ENCODE peak calls at places on chromosomes 13 and 19, in eight cellular contexts. One of them, this sample, is unnamed.

GRCh38 chr19:21604351-21604926 is 99.0 kb downstream of the ZNF429 start:
- DNase-seq in A549: no peak
- DNase-seq in psoas muscle: no peak
- DNase-seq in astrocyte of the spinal cord: peak; percentile 31
- DNase-seq in mammary epithelial cell: peak; percentile 33
- DNase-seq in HCT116: no peak
- DNase-seq in epithelial cell of esophagus: peak; percentile 20
- DNase-seq in effector memory CD4-positive, alpha-beta T cell: no peak
- DNase-seq in this sample: no peak

GRCh38 chr19:47663911-47664771 is 49.1 kb upstream of the EHD2 start:
- DNase-seq in A549: peak; percentile 77
- DNase-seq in psoas muscle: peak; percentile 75
- DNase-seq in astrocyte of the spinal cord: peak; percentile 99
- DNase-seq in mammary epithelial cell: peak; percentile 95
- DNase-seq in HCT116: no peak
- DNase-seq in epithelial cell of esophagus: peak; percentile 95
- DNase-seq in effector memory CD4-positive, alpha-beta T cell: no peak
- DNase-seq in this sample: peak; percentile 88

GRCh38 chr19:9757544-9758501 is 10.7 kb downstream of the ZNF846 start:
- DNase-seq in A549: no peak
- DNase-seq in psoas muscle: no peak
- DNase-seq in astrocyte of the spinal cord: peak; percentile 7
- DNase-seq in mammary epithelial cell: no peak
- DNase-seq in HCT116: no peak
- DNase-seq in epithelial cell of esophagus: no peak
- DNase-seq in effector memory CD4-positive, alpha-beta T cell: no peak
- DNase-seq in this sample: no peak

GRCh38 chr13:33992891-33993336 is 175.0 kb downstream of the RFC3 start:
- DNase-seq in A549: no peak
- DNase-seq in psoas muscle: no peak
- DNase-seq in astrocyte of the spinal cord: no peak
- DNase-seq in mammary epithelial cell: no peak
- DNase-seq in HCT116: no peak
- DNase-seq in epithelial cell of esophagus: no peak
- DNase-seq in effector memory CD4-positive, alpha-beta T cell: no peak
- DNase-seq in this sample: no peak

GRCh38 chr19:6712692-6713670 is 7.5 kb downstream of the C3 start:
- DNase-seq in A549: no peak
- DNase-seq in psoas muscle: no peak
- DNase-seq in astrocyte of the spinal cord: no peak
- DNase-seq in mammary epithelial cell: no peak
- DNase-seq in HCT116: no peak
- DNase-seq in epithelial cell of esophagus: no peak
- DNase-seq in effector memory CD4-positive, alpha-beta T cell: no peak
- DNase-seq in this sample: no peak

GRCh38 chr19:52336117-52336811 is at the start of gene ZNF610:
- DNase-seq in A549: no peak
- DNase-seq in psoas muscle: peak; percentile 89
- DNase-seq in astrocyte of the spinal cord: peak; percentile 84
- DNase-seq in mammary epithelial cell: peak; percentile 55
- DNase-seq in HCT116: no peak
- DNase-seq in epithelial cell of esophagus: peak; percentile 74
- DNase-seq in effector memory CD4-positive, alpha-beta T cell: peak; percentile 72
- DNase-seq in this sample: peak; percentile 77

GRCh38 chr19:801030-801860 is 4.0 kb downstream of the PTBP1 start:
- DNase-seq in A549: no peak
- DNase-seq in psoas muscle: peak; percentile 63
- DNase-seq in astrocyte of the spinal cord: peak; percentile 45
- DNase-seq in mammary epithelial cell: peak; percentile 56
- DNase-seq in HCT116: no peak
- DNase-seq in epithelial cell of esophagus: no peak
- DNase-seq in effector memory CD4-positive, alpha-beta T cell: no peak
- DNase-seq in this sample: peak; percentile 47

GRCh38 chr19:8373867-8374813 is 10.2 kb downstream of the ANGPTL4 start:
- DNase-seq in A549: peak; percentile 68
- DNase-seq in psoas muscle: no peak
- DNase-seq in astrocyte of the spinal cord: peak; percentile 42
- DNase-seq in mammary epithelial cell: no peak
- DNase-seq in HCT116: no peak
- DNase-seq in epithelial cell of esophagus: no peak
- DNase-seq in effector memory CD4-positive, alpha-beta T cell: no peak
- DNase-seq in this sample: peak; percentile 38

GRCh38 chr13:97212540-97213146 is 9.5 kb upstream of the MBNL2 start:
- DNase-seq in A549: peak; percentile 48
- DNase-seq in psoas muscle: no peak
- DNase-seq in astrocyte of the spinal cord: peak; percentile 46
- DNase-seq in mammary epithelial cell: peak; percentile 67
- DNase-seq in HCT116: no peak
- DNase-seq in epithelial cell of esophagus: peak; percentile 54
- DNase-seq in effector memory CD4-positive, alpha-beta T cell: no peak
- DNase-seq in this sample: peak; percentile 40

DNA sequence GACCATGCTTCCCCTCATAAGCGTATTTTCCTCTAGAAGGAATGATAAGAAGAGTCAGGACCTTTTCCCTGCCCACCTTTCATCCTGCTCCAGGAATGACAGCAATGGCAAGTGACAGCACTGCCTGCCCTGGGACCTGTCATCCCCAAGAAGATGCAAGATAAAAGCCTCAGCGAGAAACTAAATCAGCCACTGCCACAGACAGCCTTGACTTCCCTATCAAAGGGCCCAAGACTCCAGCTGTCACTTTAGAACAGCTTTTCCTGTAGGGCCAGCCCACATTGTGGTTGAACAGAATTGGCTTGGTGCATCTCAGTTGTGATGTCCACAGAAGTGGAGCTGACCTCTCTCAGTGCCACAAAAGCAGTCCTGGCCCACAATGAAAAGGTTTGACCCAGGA is 1.1 kb downstream of the RAB8A start:
- DNase-seq in A549: no peak
- DNase-seq in psoas muscle: no peak
- DNase-seq in astrocyte of the spinal cord: no peak
- DNase-seq in mammary epithelial cell: no peak
- DNase-seq in HCT116: no peak
- DNase-seq in epithelial cell of esophagus: no peak
- DNase-seq in effector memory CD4-positive, alpha-beta T cell: no peak
- DNase-seq in this sample: no peak
- H3K4me3 ChIP-seq in A549: peak overlapping the region; percentile 99
- H3K4me3 ChIP-seq in psoas muscle: peak overlapping the region; percentile 66
- H3K4me3 ChIP-seq in astrocyte of the spinal cord: peak overlapping the region; percentile 99
- H3K4me3 ChIP-seq in mammary epithelial cell: peak overlapping the region; percentile 85
- H3K4me3 ChIP-seq in HCT116: peak overlapping the region; percentile 74
- H3K4me3 ChIP-seq in epithelial cell of esophagus: peak overlapping the region; percentile 95
- H3K4me3 ChIP-seq in effector memory CD4-positive, alpha-beta T cell: peak overlapping the region; percentile 97
- H3K4me3 ChIP-seq in this sample: peak overlapping the region; percentile 66

GRCh38 chr13:113646921-113647340 is 11.1 kb downstream of the ATP4B start:
- DNase-seq in A549: no peak
- DNase-seq in psoas muscle: no peak
- DNase-seq in astrocyte of the spinal cord: no peak
- DNase-seq in mammary epithelial cell: no peak
- DNase-seq in HCT116: no peak
- DNase-seq in epithelial cell of esophagus: no peak
- DNase-seq in effector memory CD4-positive, alpha-beta T cell: no peak
- DNase-seq in this sample: peak; percentile 58

GRCh38 chr13:113648218-113648615 is 9.8 kb downstream of the ATP4B start:
- DNase-seq in A549: no peak
- DNase-seq in psoas muscle: no peak
- DNase-seq in astrocyte of the spinal cord: no peak
- DNase-seq in mammary epithelial cell: no peak
- DNase-seq in HCT116: no peak
- DNase-seq in epithelial cell of esophagus: no peak
- DNase-seq in effector memory CD4-positive, alpha-beta T cell: no peak
- DNase-seq in this sample: peak; percentile 59

GRCh38 chr13:113649212-113649611 is 8.8 kb downstream of the ATP4B start:
- DNase-seq in A549: no peak
- DNase-seq in psoas muscle: no peak
- DNase-seq in astrocyte of the spinal cord: no peak
- DNase-seq in mammary epithelial cell: no peak
- DNase-seq in HCT116: no peak
- DNase-seq in epithelial cell of esophagus: no peak
- DNase-seq in effector memory CD4-positive, alpha-beta T cell: no peak
- DNase-seq in this sample: peak; percentile 61

GRCh38 chr13:113646376-113646775 is 11.6 kb downstream of the ATP4B start:
- DNase-seq in A549: no peak
- DNase-seq in psoas muscle: no peak
- DNase-seq in astrocyte of the spinal cord: no peak
- DNase-seq in mammary epithelial cell: no peak
- DNase-seq in HCT116: no peak
- DNase-seq in epithelial cell of esophagus: no peak
- DNase-seq in effector memory CD4-positive, alpha-beta T cell: no peak
- DNase-seq in this sample: no peak

GRCh38 chr13:113647351-113648217 is 10.4 kb downstream of the ATP4B start:
- DNase-seq in A549: peak; percentile 79
- DNase-seq in psoas muscle: peak; percentile 76
- DNase-seq in astrocyte of the spinal cord: peak; percentile 24
- DNase-seq in mammary epithelial cell: peak; percentile 59
- DNase-seq in HCT116: peak; percentile 19
- DNase-seq in epithelial cell of esophagus: peak; percentile 82
- DNase-seq in effector memory CD4-positive, alpha-beta T cell: no peak
- DNase-seq in this sample: peak; percentile 64
- H3K4me3 ChIP-seq in A549: no peak overlapping the region
- H3K4me3 ChIP-seq in psoas muscle: no peak overlapping the region
- H3K4me3 ChIP-seq in astrocyte of the spinal cord: no peak overlapping the region
- H3K4me3 ChIP-seq in mammary epithelial cell: no peak overlapping the region
- H3K4me3 ChIP-seq in HCT116: no peak overlapping the region
- H3K4me3 ChIP-seq in epithelial cell of esophagus: no peak overlapping the region
- H3K4me3 ChIP-seq in effector memory CD4-positive, alpha-beta T cell: no peak overlapping the region
- H3K4me3 ChIP-seq in this sample: no peak overlapping the region

GRCh38 chr19:4201798-4202197 is 19.3 kb downstream of the ANKRD24 start:
- DNase-seq in A549: no peak
- DNase-seq in psoas muscle: no peak
- DNase-seq in astrocyte of the spinal cord: no peak
- DNase-seq in mammary epithelial cell: no peak
- DNase-seq in HCT116: no peak
- DNase-seq in epithelial cell of esophagus: no peak
- DNase-seq in effector memory CD4-positive, alpha-beta T cell: no peak
- DNase-seq in this sample: no peak

GRCh38 chr19:4200940-4201542 is 18.6 kb downstream of the ANKRD24 start:
- DNase-seq in A549: no peak
- DNase-seq in psoas muscle: no peak
- DNase-seq in astrocyte of the spinal cord: no peak
- DNase-seq in mammary epithelial cell: no peak
- DNase-seq in HCT116: no peak
- DNase-seq in epithelial cell of esophagus: no peak
- DNase-seq in effector memory CD4-positive, alpha-beta T cell: no peak
- DNase-seq in this sample: no peak

GRCh38 chr19:4197625-4198466 is 15.4 kb downstream of the ANKRD24 start:
- DNase-seq in A549: peak; percentile 55
- DNase-seq in psoas muscle: no peak
- DNase-seq in astrocyte of the spinal cord: no peak
- DNase-seq in mammary epithelial cell: peak; percentile 19
- DNase-seq in HCT116: no peak
- DNase-seq in epithelial cell of esophagus: no peak
- DNase-seq in effector memory CD4-positive, alpha-beta T cell: no peak
- DNase-seq in this sample: no peak

GRCh38 chr19:4198467-4199126 is 16.1 kb downstream of the ANKRD24 start:
- DNase-seq in A549: no peak
- DNase-seq in psoas muscle: no peak
- DNase-seq in astrocyte of the spinal cord: no peak
- DNase-seq in mammary epithelial cell: no peak
- DNase-seq in HCT116: no peak
- DNase-seq in epithelial cell of esophagus: no peak
- DNase-seq in effector memory CD4-positive, alpha-beta T cell: no peak
- DNase-seq in this sample: no peak

DNA sequence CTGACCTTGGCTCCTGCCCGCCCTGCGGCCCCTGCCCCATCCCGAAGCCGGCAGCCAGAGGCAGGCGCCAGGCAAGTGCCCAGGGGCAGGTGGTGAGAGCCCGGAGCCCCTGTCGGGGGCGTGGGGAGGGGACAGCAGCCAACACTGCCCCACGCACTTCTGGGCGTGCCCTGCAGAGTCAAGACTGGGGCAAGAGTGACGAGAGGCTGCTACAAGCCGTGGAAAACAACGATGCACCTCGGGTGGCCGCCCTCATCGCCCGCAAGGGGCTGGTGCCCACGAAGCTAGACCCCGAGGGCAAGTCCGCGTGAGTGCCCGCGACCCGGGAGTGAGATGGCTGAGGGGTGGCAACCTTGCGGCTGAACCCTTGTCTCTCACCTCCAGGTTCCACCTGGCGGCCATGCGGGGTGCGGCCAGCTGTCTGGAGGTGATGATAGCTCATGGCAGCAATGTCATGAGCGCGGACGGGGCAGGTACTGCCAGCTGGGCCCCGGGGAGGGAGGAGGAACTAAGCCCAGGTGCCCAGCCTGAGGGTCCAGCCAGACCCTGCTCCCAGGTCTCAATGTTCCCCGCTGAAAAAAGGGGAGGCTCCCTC is 17.3 kb downstream of the ANKRD24 start:
- DNase-seq in A549: peak; percentile 51
- DNase-seq in psoas muscle: no peak
- DNase-seq in astrocyte of the spinal cord: no peak
- DNase-seq in mammary epithelial cell: no peak
- DNase-seq in HCT116: no peak
- DNase-seq in epithelial cell of esophagus: no peak
- DNase-seq in effector memory CD4-positive, alpha-beta T cell: no peak
- DNase-seq in this sample: no peak
- H3K4me3 ChIP-seq in A549: peak overlapping the region; percentile 31
- H3K4me3 ChIP-seq in psoas muscle: no peak overlapping the region
- H3K4me3 ChIP-seq in astrocyte of the spinal cord: no peak overlapping the region
- H3K4me3 ChIP-seq in mammary epithelial cell: no peak overlapping the region
- H3K4me3 ChIP-seq in HCT116: peak overlapping the region; percentile 31
- H3K4me3 ChIP-seq in epithelial cell of esophagus: no peak overlapping the region
- H3K4me3 ChIP-seq in effector memory CD4-positive, alpha-beta T cell: no peak overlapping the region
- H3K4me3 ChIP-seq in this sample: no peak overlapping the region

GRCh38 chr13:49218493-49219051 is 1.6 kb upstream of the MLNR start:
- DNase-seq in A549: no peak
- DNase-seq in psoas muscle: no peak
- DNase-seq in astrocyte of the spinal cord: peak; percentile 2
- DNase-seq in mammary epithelial cell: no peak
- DNase-seq in HCT116: no peak
- DNase-seq in epithelial cell of esophagus: peak; percentile 11
- DNase-seq in effector memory CD4-positive, alpha-beta T cell: no peak
- DNase-seq in this sample: no peak

GRCh38 chr13:49220035-49220855 is at the start of gene MLNR:
- DNase-seq in A549: peak; percentile 68
- DNase-seq in psoas muscle: peak; percentile 28
- DNase-seq in astrocyte of the spinal cord: no peak
- DNase-seq in mammary epithelial cell: peak; percentile 14
- DNase-seq in HCT116: no peak
- DNase-seq in epithelial cell of esophagus: peak; percentile 38
- DNase-seq in effector memory CD4-positive, alpha-beta T cell: no peak
- DNase-seq in this sample: peak; percentile 44

GRCh38 chr13:49219647-49220034 is 497 bp upstream of the MLNR start:
- DNase-seq in A549: no peak
- DNase-seq in psoas muscle: no peak
- DNase-seq in astrocyte of the spinal cord: peak; percentile 17
- DNase-seq in mammary epithelial cell: no peak
- DNase-seq in HCT116: no peak
- DNase-seq in epithelial cell of esophagus: no peak
- DNase-seq in effector memory CD4-positive, alpha-beta T cell: no peak
- DNase-seq in this sample: no peak

GRCh38 chr13:49217962-49218492 is 2.1 kb upstream of the MLNR start:
- DNase-seq in A549: no peak
- DNase-seq in psoas muscle: no peak
- DNase-seq in astrocyte of the spinal cord: no peak
- DNase-seq in mammary epithelial cell: no peak
- DNase-seq in HCT116: no peak
- DNase-seq in epithelial cell of esophagus: no peak
- DNase-seq in effector memory CD4-positive, alpha-beta T cell: no peak
- DNase-seq in this sample: no peak

GRCh38 chr13:49220856-49221614 is 897 bp downstream of the MLNR start:
- DNase-seq in A549: no peak
- DNase-seq in psoas muscle: no peak
- DNase-seq in astrocyte of the spinal cord: no peak
- DNase-seq in mammary epithelial cell: no peak
- DNase-seq in HCT116: no peak
- DNase-seq in epithelial cell of esophagus: no peak
- DNase-seq in effector memory CD4-positive, alpha-beta T cell: no peak
- DNase-seq in this sample: no peak
- H3K4me3 ChIP-seq in A549: no peak overlapping the region
- H3K4me3 ChIP-seq in psoas muscle: peak overlapping the region; percentile 57
- H3K4me3 ChIP-seq in astrocyte of the spinal cord: no peak overlapping the region
- H3K4me3 ChIP-seq in mammary epithelial cell: no peak overlapping the region
- H3K4me3 ChIP-seq in HCT116: no peak overlapping the region
- H3K4me3 ChIP-seq in epithelial cell of esophagus: no peak overlapping the region
- H3K4me3 ChIP-seq in effector memory CD4-positive, alpha-beta T cell: peak overlapping the region; percentile 51
- H3K4me3 ChIP-seq in this sample: peak overlapping the region; percentile 55

This sample was measured in SJSA1.